ENCODE peak calls at places on chromosomes 5 and 9, in six cellular contexts. One of them, this sample, is unnamed. For H3K27me3 and H3K4me1, the result is how much of the 10 kb centered on the place peaks cover.

GRCh38 chr9:126693428-126693931 is 79.8 kb downstream of the LMX1B start:
- DNase-seq in tibial artery: no peak
- DNase-seq in H9: peak
- DNase-seq in heart right ventricle: no peak
- DNase-seq in astrocyte: no peak
- DNase-seq in left ventricle myocardium inferior: no peak
- DNase-seq in this sample: peak

GRCh38 chr5:123119334-123119986 is 30.4 kb downstream of the PRDM6 start:
- DNase-seq in astrocyte: peak
- DNase-seq in tibial artery: no peak
- DNase-seq in heart right ventricle: no peak
- DNase-seq in left ventricle myocardium inferior: no peak
- DNase-seq in H9: peak
- DNase-seq in this sample: no peak

GRCh38 chr9:6827370-6827949 is 69.7 kb downstream of the KDM4C start:
- DNase-seq in heart right ventricle: no peak
- DNase-seq in left ventricle myocardium inferior: no peak
- DNase-seq in astrocyte: peak
- DNase-seq in tibial artery: no peak
- DNase-seq in H9: no peak
- DNase-seq in this sample: no peak

GRCh38 chr9:95327239-95327865 is 9.8 kb upstream of the FANCC start:
- DNase-seq in heart right ventricle: no peak
- DNase-seq in H9: no peak
- DNase-seq in tibial artery: no peak
- DNase-seq in astrocyte: no peak
- DNase-seq in left ventricle myocardium inferior: no peak
- DNase-seq in this sample: no peak

GRCh38 chr9:91726406-91727100 is 223.5 kb downstream of the ROR2 start:
- DNase-seq in H9: no peak
- DNase-seq in left ventricle myocardium inferior: no peak
- DNase-seq in astrocyte: no peak
- DNase-seq in tibial artery: no peak
- DNase-seq in heart right ventricle: no peak
- DNase-seq in this sample: no peak

GRCh38 chr5:91311168-91311696 is 71.9 kb downstream of the ARRDC3 start:
- DNase-seq in left ventricle myocardium inferior: no peak
- DNase-seq in heart right ventricle: no peak
- DNase-seq in astrocyte: no peak
- DNase-seq in tibial artery: no peak
- DNase-seq in H9: no peak
- DNase-seq in this sample: peak

GRCh38 chr5:73442152-73442860 is 6.3 kb downstream of the FOXD1 start:
- DNase-seq in heart right ventricle: no peak
- DNase-seq in tibial artery: no peak
- DNase-seq in astrocyte: no peak
- DNase-seq in H9: no peak
- DNase-seq in left ventricle myocardium inferior: no peak
- DNase-seq in this sample: no peak

GRCh38 chr9:107213080-107213479 is 70.0 kb upstream of the RAD23B start:
- DNase-seq in H9: no peak
- DNase-seq in heart right ventricle: no peak
- DNase-seq in tibial artery: no peak
- DNase-seq in left ventricle myocardium inferior: no peak
- DNase-seq in astrocyte: no peak
- DNase-seq in this sample: no peak

GRCh38 chr5:136249678-136250266 is 56.8 kb upstream of the SMIM32 start:
- DNase-seq in tibial artery: peak
- DNase-seq in H9: peak
- DNase-seq in astrocyte: peak
- DNase-seq in left ventricle myocardium inferior: peak
- DNase-seq in heart right ventricle: peak
- DNase-seq in this sample: peak

GRCh38 chr5:40988761-40989510 is 79.6 kb downstream of the C7 start:
- DNase-seq in left ventricle myocardium inferior: no peak
- DNase-seq in H9: no peak
- DNase-seq in heart right ventricle: no peak
- DNase-seq in tibial artery: no peak
- DNase-seq in astrocyte: no peak
- DNase-seq in this sample: no peak

DNA sequence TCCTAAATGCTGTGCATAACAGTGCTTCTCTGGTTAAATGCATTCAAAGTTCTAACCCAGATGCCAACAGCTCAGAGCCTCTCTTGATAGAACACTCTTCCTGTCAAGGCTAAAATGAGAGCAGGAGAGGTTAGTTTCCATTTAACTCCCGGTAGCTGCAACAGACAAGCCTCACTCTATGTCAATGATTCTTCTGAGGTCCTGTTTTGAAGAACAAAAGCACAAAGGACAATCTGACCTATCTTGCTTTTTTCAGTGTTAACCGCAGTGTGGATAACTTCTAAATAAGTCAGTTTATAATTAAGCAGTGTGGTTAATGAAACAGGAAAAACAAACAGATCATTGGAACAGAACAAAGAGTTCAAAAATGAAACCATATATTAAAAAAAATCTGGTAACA is 80.7 kb downstream of the ANKRD55 start:
- DNase-seq in tibial artery: no peak
- DNase-seq in heart right ventricle: no peak
- DNase-seq in left ventricle myocardium inferior: no peak
- DNase-seq in astrocyte: no peak
- DNase-seq in H9: no peak
- DNase-seq in this sample: no peak
- H3K27ac ChIP-seq in tibial artery: no peak
- H3K27ac ChIP-seq in heart right ventricle: no peak
- H3K27ac ChIP-seq in left ventricle myocardium inferior: no peak
- H3K27ac ChIP-seq in astrocyte: no peak
- H3K27ac ChIP-seq in H9: no peak
- H3K27ac ChIP-seq in this sample: peak

GRCh38 chr9:136983611-136984314 is 970 bp downstream of the LCNL1 start:
- DNase-seq in tibial artery: no peak
- DNase-seq in heart right ventricle: no peak
- DNase-seq in H9: no peak
- DNase-seq in left ventricle myocardium inferior: no peak
- DNase-seq in astrocyte: no peak
- DNase-seq in this sample: no peak
- H3K27me3 ChIP-seq in tibial artery: under half
- H3K27me3 ChIP-seq in heart right ventricle: under half
- H3K27me3 ChIP-seq in H9: under half
- H3K27me3 ChIP-seq in left ventricle myocardium inferior: under half
- H3K27me3 ChIP-seq in astrocyte: under half
- H3K27me3 ChIP-seq in this sample: under half

GRCh38 chr9:123338710-123339665 is 17.0 kb upstream of the CRB2 start:
- DNase-seq in tibial artery: no peak
- DNase-seq in H9: no peak
- DNase-seq in left ventricle myocardium inferior: peak
- DNase-seq in heart right ventricle: peak
- DNase-seq in astrocyte: peak
- DNase-seq in this sample: no peak

GRCh38 chr9:123339666-123340414 is 16.2 kb upstream of the CRB2 start:
- DNase-seq in tibial artery: no peak
- DNase-seq in left ventricle myocardium inferior: no peak
- DNase-seq in heart right ventricle: peak
- DNase-seq in H9: no peak
- DNase-seq in astrocyte: peak
- DNase-seq in this sample: no peak

GRCh38 chr9:123343428-123344272 is 12.3 kb upstream of the CRB2 start:
- DNase-seq in astrocyte: peak
- DNase-seq in H9: no peak
- DNase-seq in left ventricle myocardium inferior: no peak
- DNase-seq in tibial artery: no peak
- DNase-seq in heart right ventricle: no peak
- DNase-seq in this sample: no peak

GRCh38 chr9:123344273-123345096 is 11.5 kb upstream of the CRB2 start:
- DNase-seq in left ventricle myocardium inferior: no peak
- DNase-seq in H9: no peak
- DNase-seq in tibial artery: no peak
- DNase-seq in heart right ventricle: no peak
- DNase-seq in astrocyte: no peak
- DNase-seq in this sample: no peak

DNA sequence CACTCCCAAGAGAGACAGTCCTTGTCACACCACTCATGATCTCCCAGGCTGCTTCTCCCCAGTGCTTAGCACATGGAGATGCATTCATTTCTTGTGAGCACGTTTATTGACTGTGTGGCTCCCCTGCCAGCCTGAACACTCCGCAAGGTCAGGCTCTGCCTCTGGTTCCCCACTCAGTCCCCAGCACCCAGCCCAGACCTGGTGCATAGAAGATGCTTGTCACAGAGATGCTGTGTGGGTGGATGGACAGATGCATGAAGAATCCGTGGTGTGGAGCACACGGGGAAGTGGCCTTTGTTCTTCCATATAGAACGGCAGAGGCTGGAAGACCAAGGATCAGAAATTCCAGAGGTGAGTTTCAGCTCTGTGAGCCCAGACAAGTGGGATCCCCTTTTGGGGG is 13.8 kb upstream of the CRB2 start:
- DNase-seq in tibial artery: no peak
- DNase-seq in H9: no peak
- DNase-seq in left ventricle myocardium inferior: no peak
- DNase-seq in heart right ventricle: no peak
- DNase-seq in astrocyte: no peak
- DNase-seq in this sample: no peak
- H3K4me1 ChIP-seq in tibial artery: under half
- H3K4me1 ChIP-seq in H9: under half
- H3K4me1 ChIP-seq in left ventricle myocardium inferior: under half
- H3K4me1 ChIP-seq in heart right ventricle: under half
- H3K4me1 ChIP-seq in astrocyte: under half
- H3K4me1 ChIP-seq in this sample: under half

DNA sequence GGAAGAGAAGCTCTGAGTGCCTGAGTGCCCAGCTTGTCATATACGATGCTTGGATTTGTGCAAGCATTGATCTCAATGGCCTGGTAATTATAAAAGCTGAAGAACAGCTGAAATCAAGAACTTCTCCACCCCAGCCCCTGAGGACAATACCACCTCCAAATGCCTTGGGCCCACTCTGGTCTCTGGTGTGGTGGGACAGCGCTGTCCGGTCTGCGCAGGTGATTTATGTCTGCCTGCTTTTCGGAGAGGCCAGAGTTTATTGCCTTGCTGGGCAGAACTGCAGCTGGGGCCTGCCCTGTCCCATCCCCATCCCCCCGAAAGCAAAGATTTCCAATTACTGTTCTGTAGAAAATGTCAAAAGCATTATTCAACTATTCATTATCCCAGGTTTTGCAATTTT is 1.1 kb upstream of the PDZD2 start:
- DNase-seq in heart right ventricle: no peak
- DNase-seq in left ventricle myocardium inferior: no peak
- DNase-seq in tibial artery: no peak
- DNase-seq in H9: no peak
- DNase-seq in astrocyte: no peak
- DNase-seq in this sample: no peak
- H3K27ac ChIP-seq in heart right ventricle: peak
- H3K27ac ChIP-seq in left ventricle myocardium inferior: peak
- H3K27ac ChIP-seq in tibial artery: peak
- H3K27ac ChIP-seq in H9: no peak
- H3K27ac ChIP-seq in astrocyte: no peak
- H3K27ac ChIP-seq in this sample: no peak

DNA sequence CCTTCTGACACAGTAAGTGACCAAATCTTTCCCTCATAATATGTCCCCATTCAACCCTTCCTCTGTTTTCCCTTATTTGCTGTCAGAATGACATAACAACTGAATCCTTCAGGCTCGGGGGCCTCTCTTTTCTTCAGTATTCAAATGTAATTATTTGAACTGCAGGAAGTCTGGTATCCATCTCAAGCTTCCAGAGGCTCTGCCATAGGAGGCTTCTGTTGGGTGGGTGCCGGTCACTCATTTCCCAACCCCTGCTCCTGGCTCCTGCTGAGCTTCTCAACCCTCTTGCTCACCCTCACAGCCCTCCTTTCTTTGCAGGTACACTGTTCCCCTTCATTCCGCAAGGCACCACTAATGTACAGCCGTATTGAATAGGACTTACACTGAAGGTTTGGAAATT is 151.8 kb upstream of the MAP3K1 start:
- DNase-seq in H9: no peak
- DNase-seq in heart right ventricle: no peak
- DNase-seq in astrocyte: no peak
- DNase-seq in tibial artery: no peak
- DNase-seq in left ventricle myocardium inferior: no peak
- DNase-seq in this sample: no peak
- H3K27me3 ChIP-seq in H9: under half
- H3K27me3 ChIP-seq in heart right ventricle: under half
- H3K27me3 ChIP-seq in astrocyte: under half
- H3K27me3 ChIP-seq in tibial artery: under half
- H3K27me3 ChIP-seq in left ventricle myocardium inferior: under half
- H3K27me3 ChIP-seq in this sample: under half

GRCh38 chr9:79880626-79881025 is 308.9 kb downstream of the TLE4 start:
- DNase-seq in left ventricle myocardium inferior: no peak
- DNase-seq in heart right ventricle: no peak
- DNase-seq in astrocyte: no peak
- DNase-seq in tibial artery: no peak
- DNase-seq in H9: no peak
- DNase-seq in this sample: no peak
- H3K4me1 ChIP-seq in left ventricle myocardium inferior: under half
- H3K4me1 ChIP-seq in heart right ventricle: under half
- H3K4me1 ChIP-seq in astrocyte: under half
- H3K4me1 ChIP-seq in tibial artery: under half
- H3K4me1 ChIP-seq in H9: under half
- H3K4me1 ChIP-seq in this sample: under half

DNA sequence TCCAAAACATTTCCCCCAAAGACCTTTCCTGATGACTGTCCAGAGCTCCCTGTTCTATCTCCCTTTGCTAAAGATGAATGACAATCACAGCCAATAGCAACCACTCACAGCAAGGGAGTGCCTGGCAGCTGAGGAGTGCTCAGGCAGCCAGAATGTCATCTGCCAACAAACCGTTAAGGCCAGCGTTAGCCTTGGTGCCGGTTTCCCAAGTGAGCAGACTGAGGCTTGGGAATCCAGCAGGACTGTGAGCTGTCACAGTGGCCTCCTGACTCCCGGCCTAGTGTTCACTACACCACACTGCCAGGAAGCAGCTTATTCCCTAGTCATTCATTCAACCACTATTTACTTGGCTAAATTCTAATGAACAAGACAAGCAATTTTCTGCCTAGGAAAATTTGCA is 24.7 kb downstream of the STK10 start:
- DNase-seq in tibial artery: peak
- DNase-seq in astrocyte: no peak
- DNase-seq in left ventricle myocardium inferior: peak
- DNase-seq in H9: no peak
- DNase-seq in heart right ventricle: no peak
- DNase-seq in this sample: no peak
- H3K27ac ChIP-seq in tibial artery: no peak
- H3K27ac ChIP-seq in astrocyte: no peak
- H3K27ac ChIP-seq in left ventricle myocardium inferior: peak
- H3K27ac ChIP-seq in H9: no peak
- H3K27ac ChIP-seq in heart right ventricle: no peak
- H3K27ac ChIP-seq in this sample: no peak

GRCh38 chr5:178308541-178309092 is 76.0 kb upstream of the PHYKPL start:
- DNase-seq in tibial artery: peak
- DNase-seq in H9: no peak
- DNase-seq in left ventricle myocardium inferior: no peak
- DNase-seq in heart right ventricle: no peak
- DNase-seq in astrocyte: no peak
- DNase-seq in this sample: peak

GRCh38 chr5:178306430-178307225 is 74.0 kb upstream of the PHYKPL start:
- DNase-seq in tibial artery: peak
- DNase-seq in left ventricle myocardium inferior: no peak
- DNase-seq in heart right ventricle: no peak
- DNase-seq in H9: no peak
- DNase-seq in astrocyte: no peak
- DNase-seq in this sample: peak

GRCh38 chr5:178309271-178310008 is 76.8 kb upstream of the PHYKPL start:
- DNase-seq in H9: no peak
- DNase-seq in left ventricle myocardium inferior: no peak
- DNase-seq in tibial artery: peak
- DNase-seq in heart right ventricle: no peak
- DNase-seq in astrocyte: no peak
- DNase-seq in this sample: peak

GRCh38 chr5:178305801-178306200 is 73.2 kb upstream of the PHYKPL start:
- DNase-seq in left ventricle myocardium inferior: no peak
- DNase-seq in tibial artery: peak
- DNase-seq in H9: no peak
- DNase-seq in heart right ventricle: no peak
- DNase-seq in astrocyte: no peak
- DNase-seq in this sample: no peak

GRCh38 chr5:178307266-178308045 is 74.9 kb upstream of the PHYKPL start:
- DNase-seq in H9: no peak
- DNase-seq in left ventricle myocardium inferior: no peak
- DNase-seq in astrocyte: no peak
- DNase-seq in heart right ventricle: no peak
- DNase-seq in tibial artery: peak
- DNase-seq in this sample: peak
- H3K27me3 ChIP-seq in H9: under half
- H3K27me3 ChIP-seq in left ventricle myocardium inferior: under half
- H3K27me3 ChIP-seq in astrocyte: under half
- H3K27me3 ChIP-seq in heart right ventricle: under half
- H3K27me3 ChIP-seq in tibial artery: under half
- H3K27me3 ChIP-seq in this sample: under half